ENCODE peak calls at places on chromosome 10, in four cellular contexts. F, Z, E and I are unnamed samples.

GRCh38 chr10:21649441-21649872 is 115.4 kb downstream of the MLLT10 start:
- DNase-seq in F (no peak), Z (no peak), E (no peak), I (no peak)

GRCh38 chr10:125149278-125150047 is 10.9 kb downstream of the CTBP2 start:
- DNase-seq in F (peak), Z (no peak), E (peak), I (peak)

GRCh38 chr10:73937333-73938020 is 26.5 kb downstream of the PLAU start:
- DNase-seq in F (no peak), Z (no peak), E (no peak), I (no peak)

GRCh38 chr10:114402871-114403544 is 1.3 kb downstream of the AFAP1L2 start:
- DNase-seq in F (no peak), Z (no peak), E (no peak), I (no peak)

GRCh38 chr10:48476279-48476982 is 128.4 kb downstream of the ARHGAP22 start:
- DNase-seq in F (no peak), Z (no peak), E (peak), I (no peak)

GRCh38 chr10:64586930-64587503 is 1065.8 kb downstream of the REEP3 start:
- DNase-seq in F (no peak), Z (no peak), E (no peak), I (no peak)

GRCh38 chr10:110502851-110503301 is 5.2 kb downstream of the DUSP5 start:
- DNase-seq in F (peak), Z (peak), E (peak), I (no peak)

GRCh38 chr10:70494536-70494935 is 16.0 kb downstream of the PALD1 start:
- DNase-seq in F (no peak), Z (no peak), E (no peak), I (no peak)

GRCh38 chr10:17445400-17445998 is 8.9 kb downstream of the ST8SIA6 start:
- DNase-seq in F (no peak), Z (peak), E (no peak), I (no peak)

GRCh38 chr10:83533290-83533689 is 606.0 kb upstream of the GHITM start:
- DNase-seq in F (no peak), Z (no peak), E (no peak), I (no peak)

GRCh38 chr10:11160982-11161554 is 143.4 kb downstream of the CELF2 start:
- DNase-seq in F (no peak), Z (no peak), E (no peak), I (no peak)

GRCh38 chr10:80664071-80664680 is 126.5 kb downstream of the SH2D4B start:
- DNase-seq in F (peak), Z (peak), E (peak), I (peak)

GRCh38 chr10:3811331-3811870 is 26.4 kb upstream of the KLF6 start:
- DNase-seq in F (peak), Z (peak), E (no peak), I (peak)

GRCh38 chr10:11874568-11875182 is 51.5 kb downstream of the PROSER2 start:
- DNase-seq in F (peak), Z (peak), E (peak), I (peak)

GRCh38 chr10:68233045-68233444 is 1.1 kb upstream of the ATOH7 start:
- DNase-seq in F (no peak), Z (no peak), E (no peak), I (no peak)

GRCh38 chr10:68231916-68232315 is at the start of gene ATOH7:
- DNase-seq in F (peak), Z (no peak), E (no peak), I (no peak)

GRCh38 chr10:68231106-68231901 is 609 bp downstream of the ATOH7 start:
- DNase-seq in F (peak), Z (peak), E (peak), I (peak)

GRCh38 chr10:68235111-68235510 is 3.2 kb upstream of the ATOH7 start:
- DNase-seq in F (no peak), Z (no peak), E (no peak), I (no peak)

GRCh38 chr10:68230268-68230667 is 1.6 kb downstream of the ATOH7 start:
- DNase-seq in F (no peak), Z (no peak), E (no peak), I (no peak)
- TF ChIP-seq POLR2A in F (no peak), Z (no peak), E (no peak), I (no peak)

DNA sequence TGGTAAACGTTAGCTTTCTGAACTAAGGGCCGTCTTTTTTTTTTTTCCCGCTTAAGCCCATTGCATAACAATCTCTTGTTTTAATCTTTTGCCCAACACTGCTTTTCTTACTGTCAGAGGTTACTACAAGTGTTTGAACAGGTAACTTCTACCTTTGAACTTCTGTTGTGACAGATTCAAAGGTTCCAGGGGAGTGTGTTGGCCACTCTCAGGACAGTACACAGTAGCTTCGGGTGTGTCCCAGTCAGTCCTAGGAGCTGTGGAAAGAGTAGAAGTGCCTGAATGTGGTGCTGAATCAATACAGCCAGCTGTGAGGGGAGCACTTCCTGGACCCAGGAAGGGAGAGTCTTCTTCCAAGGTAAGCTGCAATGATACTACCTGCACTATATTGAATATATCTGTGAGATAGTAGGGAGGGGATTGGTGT is at the start of gene ACSL5:
- DNase-seq in F (no peak), Z (no peak), E (no peak), I (no peak)
- TF ChIP-seq POLR2A in F (no peak), Z (no peak), E (no peak), I (no peak)

GRCh38 chr10:42640610-42641229 is 2.4 kb upstream of the ZNF33B start:
- DNase-seq in F (no peak), Z (peak), E (no peak), I (no peak)

GRCh38 chr10:42646692-42647640 is 8.6 kb upstream of the ZNF33B start:
- DNase-seq in F (no peak), Z (peak), E (no peak), I (peak)

GRCh38 chr10:42648512-42648911 is 10.1 kb upstream of the ZNF33B start:
- DNase-seq in F (no peak), Z (no peak), E (no peak), I (no peak)

GRCh38 chr10:42646214-42646613 is 7.8 kb upstream of the ZNF33B start:
- DNase-seq in F (no peak), Z (no peak), E (no peak), I (no peak)

DNA sequence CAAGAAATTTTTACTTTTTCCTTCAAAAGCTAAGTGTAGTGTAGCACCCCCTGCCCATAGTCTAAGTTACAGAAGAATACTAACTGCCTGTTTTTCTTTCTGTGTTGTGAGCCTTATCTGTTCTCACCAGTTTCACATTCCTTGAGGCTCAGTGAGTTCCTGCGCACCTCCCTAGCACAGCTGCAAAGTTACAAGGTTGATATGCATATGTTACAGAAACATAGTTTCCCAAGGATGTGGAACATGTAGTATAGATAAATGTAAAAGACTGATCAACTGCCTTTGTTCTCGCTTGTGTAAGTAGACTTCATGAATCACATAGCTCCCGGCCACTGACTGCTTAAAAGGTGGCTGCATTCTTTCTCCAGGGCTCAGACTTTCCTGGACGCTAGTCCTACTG is 6.7 kb upstream of the ZNF33B start:
- DNase-seq in F (no peak), Z (no peak), E (no peak), I (peak)
- TF ChIP-seq POLR2A in F (no peak), Z (no peak), E (no peak), I (no peak)

DNA sequence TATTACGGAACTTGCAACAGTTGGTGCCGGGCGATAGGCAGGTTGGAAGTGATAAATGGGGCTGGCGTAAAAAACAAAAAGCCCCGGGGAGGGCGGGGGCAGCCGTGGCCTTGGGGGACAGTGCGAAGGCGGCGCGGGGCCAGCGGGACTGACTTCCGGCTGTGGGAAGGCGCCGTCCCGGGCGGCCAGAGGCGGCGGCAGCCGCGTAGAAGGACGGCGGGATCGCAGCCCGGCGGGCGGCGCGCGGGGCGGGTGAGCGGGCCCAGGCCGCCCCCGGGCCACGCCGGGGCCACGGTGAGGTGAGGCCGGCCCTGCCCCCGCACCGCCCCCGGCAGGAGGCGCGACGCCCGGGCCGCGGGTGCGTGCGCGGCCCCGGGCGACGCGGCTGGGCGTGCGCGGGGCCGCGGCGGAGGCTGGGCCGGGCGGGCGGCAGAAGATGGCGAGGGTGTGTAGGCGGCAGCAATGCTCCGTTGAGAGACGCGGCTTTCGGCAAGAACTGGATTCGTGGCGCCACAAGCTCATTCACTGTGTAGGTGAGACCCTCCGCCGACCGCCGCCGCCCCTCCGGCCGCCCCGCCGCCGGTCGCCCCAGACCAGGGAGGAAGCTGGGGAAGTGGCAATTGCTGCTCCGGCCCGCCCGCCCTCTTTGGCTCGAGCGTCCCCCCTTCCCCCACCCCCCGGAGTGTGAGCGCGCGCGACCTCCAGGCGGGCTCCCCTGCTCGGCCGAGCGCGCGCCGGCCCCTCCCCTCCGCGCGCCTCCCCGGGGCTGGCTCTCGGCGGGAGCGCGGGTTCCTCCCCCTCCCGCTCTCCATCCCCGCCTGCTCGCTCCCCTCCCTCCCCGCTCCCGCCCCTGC is at the start of gene LCOR:
- DNase-seq in F (peak), Z (peak), E (peak), I (peak)
- TF ChIP-seq POLR2A in F (peak), Z (peak), E (peak), I (no peak)

GRCh38 chr10:1132584-1132983 is 76.4 kb downstream of the WDR37 start:
- DNase-seq in F (no peak), Z (no peak), E (no peak), I (no peak)
- TF ChIP-seq POLR2A in F (no peak), Z (no peak), E (no peak), I (no peak)

GRCh38 chr10:42304341-42304740 is 334.0 kb downstream of the ZNF33B start:
- DNase-seq in F (peak), Z (no peak), E (no peak), I (no peak)
- TF ChIP-seq POLR2A in F (no peak), Z (no peak), E (no peak), I (no peak)

GRCh38 chr10:116076616-116077015 is 196.4 kb downstream of the GFRA1 start:
- DNase-seq in F (no peak), Z (no peak), E (no peak), I (no peak)
- TF ChIP-seq POLR2A in F (no peak), Z (no peak), E (no peak), I (no peak)

GRCh38 chr10:102837230-102837721 is at the start of gene CYP17A1:
- DNase-seq in F (no peak), Z (no peak), E (peak), I (no peak)
- TF ChIP-seq POLR2A in F (no peak), Z (no peak), E (no peak), I (no peak)